ENCODE peak calls at places on chromosomes 5 and 9, in four cellular contexts. H is T-helper 1 cell, P is tibial artery, F is T-helper 2 cell. T is an unnamed sample.

GRCh38 chr5:5919411-5919810 is 458.9 kb downstream of the MED10 start:
- DNase-seq in F (no peak), H (no peak), P (no peak), T (no peak)

GRCh38 chr5:167936944-167937627 is 354.4 kb upstream of the WWC1 start:
- DNase-seq in F (no peak), H (no peak), P (no peak), T (no peak)

GRCh38 chr5:165616550-165617430 is 2111.4 kb downstream of the MAT2B start:
- DNase-seq in H (no peak), P (no peak), F (no peak), T (no peak)

GRCh38 chr5:41143124-41143523 is 70.2 kb downstream of the C6 start:
- DNase-seq in F (no peak), H (no peak), P (no peak), T (no peak)

GRCh38 chr5:134110382-134110781 is 4.1 kb upstream of the TCF7 start:
- DNase-seq in H (no peak), P (no peak), F (no peak), T (no peak)

GRCh38 chr5:77560677-77561263 is 68.7 kb upstream of the WDR41 start:
- DNase-seq in H (peak; percentile 7), F (no peak), P (no peak), T (no peak)

GRCh38 chr5:115573133-115573532 is 28.6 kb upstream of the FEM1C start:
- DNase-seq in F (no peak), P (no peak), H (no peak), T (no peak)

GRCh38 chr5:94031631-94032030 is 290.2 kb upstream of the POU5F2 start:
- DNase-seq in H (no peak), P (no peak), F (no peak), T (no peak)

GRCh38 chr5:57316798-57317327 is 143.0 kb downstream of the GPBP1 start:
- DNase-seq in P (no peak), H (no peak), F (no peak), T (no peak)

GRCh38 chr5:30981576-30981975 is 211.9 kb upstream of the CDH6 start:
- DNase-seq in F (no peak), P (no peak), H (no peak), T (no peak)

GRCh38 chr9:97808972-97809371 is 44.1 kb upstream of the FOXE1 start:
- DNase-seq in H (no peak), P (no peak), F (no peak), T (no peak)

GRCh38 chr9:136007906-136008692 is 46.9 kb upstream of the UBAC1 start:
- DNase-seq in P (no peak), F (no peak), H (no peak), T (no peak)

GRCh38 chr5:139417214-139417613 is 13.3 kb upstream of the SPATA24 start:
- DNase-seq in H (no peak), F (no peak), P (no peak), T (no peak)

GRCh38 chr5:176319827-176320554 is 41.6 kb downstream of the KIAA1191 start:
- DNase-seq in F (no peak), H (no peak), P (no peak), T (no peak)

GRCh38 chr9:86854898-86855523 is 92.3 kb downstream of the GAS1 start:
- DNase-seq in P (no peak), H (no peak), F (no peak), T (no peak)

GRCh38 chr9:118439446-118439845 is 735.2 kb downstream of the TLR4 start:
- DNase-seq in F (no peak), H (no peak), P (no peak), T (no peak)

GRCh38 chr5:52007230-52007858 is 624.1 kb downstream of the ISL1 start:
- DNase-seq in H (no peak), F (no peak), P (no peak), T (no peak)

GRCh38 chr5:145991044-145991575 is 54.7 kb downstream of the SH3RF2 start:
- DNase-seq in P (no peak), F (no peak), H (no peak), T (no peak)

GRCh38 chr9:136061405-136061804 is 33.7 kb downstream of the NACC2 start:
- DNase-seq in F (no peak), P (peak; percentile 5), H (no peak), T (no peak)

GRCh38 chr9:133090752-133091325 is 29.1 kb downstream of the CEL start:
- DNase-seq in F (no peak), P (no peak), H (no peak), T (no peak)

GRCh38 chr5:33482335-33482734 is 41.6 kb downstream of the TARS1 start:
- DNase-seq in F (no peak), P (no peak), H (no peak), T (no peak)

GRCh38 chr9:127885508-127886281 is 8.2 kb upstream of the AK1 start:
- DNase-seq in F (no peak), H (no peak), P (no peak), T (no peak)

GRCh38 chr9:133998915-133999580 is 6.9 kb upstream of the VAV2 start:
- DNase-seq in H (no peak), P (no peak), F (no peak), T (no peak)

T was measured in T-helper 17 cell.